ENCODE peak calls at places on chromosomes 16 and 17, in five cellular contexts. H is Panc1, D is GM13977, C is GM20000, K is astrocyte of the spinal cord. A is an unnamed sample.

GRCh38 chr17:78343099-78343432 is 16.8 kb downstream of the SOCS3 start:
- DNase-seq in K (peak; percentile 97), C (no peak), H (no peak), D (no peak), A (peak; percentile 93)

GRCh38 chr16:10616744-10617640 is 36.6 kb upstream of the EMP2 start:
- DNase-seq in K (peak; percentile 58), H (no peak), C (no peak), D (no peak), A (peak; percentile 19)

GRCh38 chr16:66917741-66918140 is 944 bp downstream of the CDH16 start:
- DNase-seq in C (no peak), H (no peak), K (no peak), D (no peak), A (no peak)

GRCh38 chr17:35048685-35049379 is 14.7 kb downstream of the RFFL start:
- DNase-seq in C (no peak), H (no peak), K (no peak), D (no peak), A (no peak)

GRCh38 chr17:43406676-43407645 is 8.2 kb downstream of the ARL4D start:
- DNase-seq in K (no peak), D (no peak), C (no peak), H (no peak), A (peak; percentile 62)

GRCh38 chr17:28996554-28997096 is 9.2 kb downstream of the SEZ6 start:
- DNase-seq in D (no peak), H (no peak), C (no peak), K (no peak), A (no peak)

GRCh38 chr17:3526971-3527370 is 30.6 kb downstream of the TRPV3 start:
- DNase-seq in H (no peak), K (no peak), C (no peak), D (no peak), A (no peak)

GRCh38 chr17:16419074-16419928 is 3.9 kb downstream of the TRPV2 start:
- DNase-seq in H (no peak), D (peak; percentile 61), K (peak; percentile 92), C (peak; percentile 59), A (peak; percentile 90)

GRCh38 chr17:47470836-47471235 is 60.1 kb upstream of the NPEPPS start:
- DNase-seq in K (no peak), D (no peak), H (no peak), C (no peak), A (no peak)

GRCh38 chr17:27473748-27474609 is 17.7 kb downstream of the KSR1 start:
- DNase-seq in H (no peak), C (peak; percentile 57), K (no peak), D (peak; percentile 55), A (peak; percentile 21)

GRCh38 chr16:31499928-31500327 is 8.3 kb downstream of the RUSF1 start:
- DNase-seq in H (no peak), D (no peak), K (no peak), C (no peak), A (no peak)

GRCh38 chr17:4950075-4950756 is 703 bp upstream of the ENO3 start:
- DNase-seq in H (no peak), D (no peak), C (no peak), K (no peak), A (no peak)

GRCh38 chr17:50199211-50199633 is 2.2 kb downstream of the COL1A1 start:
- DNase-seq in K (no peak), D (no peak), C (no peak), H (no peak), A (peak; percentile 27)

GRCh38 chr16:19868421-19868820 is 16.2 kb downstream of the GPRC5B start:
- DNase-seq in D (no peak), K (no peak), C (no peak), H (no peak), A (no peak)

GRCh38 chr17:58121925-58122324 is 26.3 kb upstream of the OR4D1 start:
- DNase-seq in C (no peak), D (no peak), K (peak; percentile 25), H (no peak), A (peak; percentile 52)

GRCh38 chr16:30525844-30526136 is 576 bp downstream of the ZNF768 start:
- DNase-seq in H (no peak), C (no peak), D (no peak), K (no peak), A (no peak)

GRCh38 chr16:12527077-12527476 is 276.6 kb downstream of the CPPED1 start:
- DNase-seq in C (no peak), K (no peak), H (no peak), D (no peak), A (no peak)

GRCh38 chr17:81489012-81489968 is 23.3 kb downstream of the ACTG1 start:
- DNase-seq in D (no peak), C (no peak), K (no peak), H (no peak), A (no peak)

GRCh38 chr17:30823425-30823824 is 1.1 kb downstream of the CRLF3 start:
- DNase-seq in C (no peak), H (no peak), D (peak; percentile 17), K (no peak), A (no peak)

GRCh38 chr16:67148221-67148620 is 2.6 kb downstream of the B3GNT9 start:
- DNase-seq in H (no peak), D (no peak), K (no peak), C (no peak), A (no peak)

GRCh38 chr16:64094992-64095579 is 1026.8 kb downstream of the CDH11 start:
- DNase-seq in D (no peak), K (peak; percentile 13), C (no peak), H (no peak), A (peak; percentile 53)

GRCh38 chr16:58533751-58534470 is 18.6 kb downstream of the SETD6 start:
- DNase-seq in K (no peak), D (no peak), C (no peak), H (no peak), A (peak; percentile 37)

GRCh38 chr16:70512456-70512855 is 10.9 kb downstream of the COG4 start:
- DNase-seq in K (no peak), C (no peak), D (no peak), H (no peak), A (peak; percentile 23)

GRCh38 chr17:5800646-5801045 is 216.3 kb upstream of the NLRP1 start:
- DNase-seq in C (no peak), H (no peak), D (no peak), K (no peak), A (no peak)

GRCh38 chr17:46002311-46002972 is 3.4 kb downstream of the STH start:
- DNase-seq in D (peak; percentile 85), K (peak; percentile 59), C (peak; percentile 86), H (peak; percentile 20), A (peak; percentile 75)

GRCh38 chr16:1005286-1005685 is 23.7 kb downstream of the SOX8 start:
- DNase-seq in H (no peak), K (no peak), C (no peak), D (no peak), A (no peak)

GRCh38 chr16:76396977-76397376 is 119.8 kb downstream of the CNTNAP4 start:
- DNase-seq in H (no peak), K (no peak), D (no peak), C (no peak), A (no peak)

GRCh38 chr16:84120023-84120422 is 3.3 kb upstream of the MBTPS1 start:
- DNase-seq in H (no peak), C (no peak), D (no peak), K (no peak), A (no peak)

GRCh38 chr16:84119368-84119767 is 2.6 kb upstream of the MBTPS1 start:
- DNase-seq in C (no peak), D (no peak), K (no peak), H (no peak), A (no peak)

GRCh38 chr16:84116720-84117481 is at the start of gene MBTPS1:
- DNase-seq in C (peak; percentile 98), K (peak; percentile 98), D (peak; percentile 97), H (peak; percentile 74), A (peak; percentile 99)

GRCh38 chr16:84117482-84117843 is 721 bp upstream of the MBTPS1 start:
- DNase-seq in C (peak; percentile 47), D (peak; percentile 58), H (no peak), K (peak; percentile 52), A (peak; percentile 43)

DNA sequence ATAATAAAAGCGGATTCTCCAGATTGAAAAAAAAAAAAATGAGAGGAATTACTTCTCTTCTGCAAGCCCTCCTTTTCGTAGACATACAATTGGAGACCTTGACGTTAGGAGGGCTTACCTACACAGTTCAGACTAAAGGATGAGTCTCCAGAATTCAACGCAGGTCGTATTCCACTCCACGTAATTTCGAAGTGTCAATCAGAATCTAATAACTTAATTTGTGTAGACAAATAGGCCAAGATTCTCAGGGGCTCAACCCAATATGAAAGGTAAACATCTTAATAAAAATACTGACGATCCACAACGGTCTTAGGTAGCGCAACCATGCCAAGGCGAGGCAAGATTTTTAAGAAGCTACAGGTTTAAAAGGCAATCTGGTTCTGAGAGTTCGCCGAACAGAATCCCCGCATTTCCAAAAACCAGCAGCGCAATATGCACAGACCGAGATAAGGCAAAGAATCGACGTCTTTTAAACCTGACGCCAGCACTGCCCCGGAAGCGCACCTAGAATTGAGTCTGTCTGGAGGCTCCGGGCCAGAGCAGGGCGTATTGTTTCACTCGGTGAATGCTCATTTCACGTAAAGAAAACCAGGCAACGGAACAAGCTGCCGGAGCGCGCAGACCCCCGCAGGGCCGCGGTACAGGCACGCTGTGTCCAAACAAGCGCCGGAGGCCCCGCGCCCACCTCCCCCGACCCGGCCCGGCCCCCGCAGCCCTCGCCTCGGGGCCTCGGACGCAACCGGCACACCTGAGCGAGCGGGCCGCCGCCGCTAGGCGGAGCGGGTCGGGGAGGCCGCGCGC is 623 bp downstream of the MBTPS1 start:
- DNase-seq in C (no peak), H (no peak), K (peak; percentile 40), D (peak; percentile 57), A (peak; percentile 60)
- TF ChIP-seq CTCF in C (peak; percentile 25), H (no peak), K (no peak), D (peak; percentile 37), A (no peak)

GRCh38 chr17:37650419-37651003 is 7.3 kb upstream of the DDX52 start:
- DNase-seq in C (peak; percentile 29), K (peak; percentile 53), D (peak; percentile 25), H (no peak), A (peak; percentile 71)
- TF ChIP-seq CTCF in C (peak; percentile 35), K (peak; percentile 50), D (peak; percentile 52), H (peak; percentile 52), A (peak; percentile 70)

GRCh38 chr17:82696259-82696658 is 2.2 kb downstream of the RAB40B start:
- DNase-seq in H (no peak), D (no peak), K (no peak), C (no peak), A (no peak)
- TF ChIP-seq CTCF in H (no peak), D (no peak), K (no peak), C (no peak), A (no peak)

GRCh38 chr17:38733315-38734234 is 3.4 kb downstream of the CISD3 start:
- DNase-seq in H (no peak), D (no peak), C (no peak), K (no peak), A (no peak)
- TF ChIP-seq CTCF in H (peak; percentile 58), D (peak; percentile 35), C (peak; percentile 13), K (peak; percentile 27), A (peak; percentile 42)

DNA sequence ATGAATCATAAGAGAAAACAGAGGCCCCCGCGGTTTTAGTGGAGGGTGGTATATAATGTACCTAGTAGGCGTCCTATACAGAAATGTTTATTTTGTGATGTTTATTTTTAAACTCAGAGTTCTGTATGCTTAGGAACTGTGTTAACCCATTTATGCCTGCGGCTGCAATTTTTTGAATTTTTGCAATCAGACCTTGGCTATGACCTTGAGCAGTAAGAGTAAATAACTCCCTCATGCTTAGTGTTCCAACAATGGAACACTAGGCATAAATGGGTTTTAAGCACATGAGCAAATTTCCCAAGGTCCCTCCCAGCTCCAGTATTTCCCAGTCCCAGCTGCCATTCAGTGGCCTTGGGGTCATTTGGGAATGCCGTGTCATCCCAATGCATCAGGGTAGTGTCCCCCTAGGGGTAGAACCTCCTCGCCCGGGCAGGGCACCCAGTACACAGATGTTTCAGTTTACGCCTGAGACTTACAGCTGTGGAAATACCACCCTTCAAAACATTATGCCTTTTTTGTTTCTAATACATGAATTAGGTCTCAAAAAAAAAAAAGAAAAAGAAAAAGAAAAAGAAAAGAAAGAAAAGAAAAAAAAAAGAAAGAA is 605.8 kb upstream of the CDH11 start:
- DNase-seq in C (no peak), H (no peak), K (no peak), D (no peak), A (no peak)
- TF ChIP-seq CTCF in C (no peak), H (no peak), K (no peak), D (no peak), A (no peak)